ENCODE peak calls at places on chromosomes 12 and 14, in six cellular contexts. F is K562, A is HepG2, Q is GM12878, D is SK-N-SH, R is H1. K is an unnamed sample.

GRCh38 chr14:43896044-43896443 is 611.0 kb downstream of the FSCB start:
- DNase-seq in F (no peak), A (peak; percentile 48), Q (no peak), D (no peak), R (no peak), K (no peak)

GRCh38 chr14:77125275-77126073 is 16.1 kb downstream of the ZDHHC22 start:
- DNase-seq in F (no peak), A (no peak), Q (no peak), D (peak; percentile 52), R (no peak), K (no peak)

GRCh38 chr14:24458736-24459135 is 16.2 kb upstream of the SDR39U1 start:
- DNase-seq in F (no peak), A (no peak), Q (no peak), D (no peak), R (no peak), K (no peak)

GRCh38 chr12:113314121-113314529 is 20.8 kb downstream of the SLC8B1 start:
- DNase-seq in F (peak; percentile 52), A (no peak), Q (no peak), D (no peak), R (no peak), K (no peak)

GRCh38 chr14:104125011-104125410 is 13.4 kb upstream of the KIF26A start:
- DNase-seq in F (no peak), A (no peak), Q (no peak), D (no peak), R (no peak), K (no peak)

GRCh38 chr12:121817648-121818043 is 13.8 kb downstream of the SETD1B start:
- DNase-seq in F (no peak), A (no peak), Q (no peak), D (no peak), R (no peak), K (no peak)

GRCh38 chr12:88247241-88247643 is 105.1 kb downstream of the TMTC3 start:
- DNase-seq in F (peak; percentile 40), A (no peak), Q (no peak), D (no peak), R (no peak), K (peak; percentile 77)

GRCh38 chr12:1300460-1300859 is 293.9 kb downstream of the FBXL14 start:
- DNase-seq in F (no peak), A (no peak), Q (no peak), D (no peak), R (no peak), K (no peak)

GRCh38 chr12:32535260-32535999 is 136.1 kb downstream of the FGD4 start:
- DNase-seq in F (peak; percentile 16), A (peak; percentile 33), Q (no peak), D (peak; percentile 81), R (no peak), K (peak; percentile 46)

GRCh38 chr12:128570191-128571065 is 253.3 kb downstream of the SLC15A4 start:
- DNase-seq in F (no peak), A (no peak), Q (peak; percentile 51), D (no peak), R (no peak), K (no peak)

GRCh38 chr14:30551460-30551859 is 7.5 kb upstream of the G2E3 start:
- DNase-seq in F (no peak), A (peak; percentile 31), Q (no peak), D (no peak), R (no peak), K (no peak)

GRCh38 chr12:1324099-1324498 is 270.3 kb downstream of the FBXL14 start:
- DNase-seq in F (no peak), A (no peak), Q (no peak), D (no peak), R (no peak), K (no peak)

GRCh38 chr12:51023625-51024395 is 2.4 kb downstream of the SLC11A2 start:
- DNase-seq in F (peak; percentile 55), A (peak; percentile 34), Q (no peak), D (no peak), R (no peak), K (no peak)

GRCh38 chr12:116236148-116236731 is 41.3 kb downstream of the MED13L start:
- DNase-seq in F (peak; percentile 76), A (peak; percentile 43), Q (peak; percentile 16), D (peak; percentile 48), R (no peak), K (peak; percentile 33)

GRCh38 chr14:67387195-67387594 is 24.8 kb downstream of the PLEK2 start:
- DNase-seq in F (no peak), A (no peak), Q (no peak), D (no peak), R (no peak), K (no peak)

GRCh38 chr14:66477567-66477966 is 8.6 kb upstream of the CCDC196 start:
- DNase-seq in F (no peak), A (no peak), Q (peak; percentile 4), D (no peak), R (no peak), K (no peak)

GRCh38 chr14:75022655-75023054 is 19.9 kb downstream of the EIF2B2 start:
- DNase-seq in F (peak; percentile 19), A (peak; percentile 40), Q (no peak), D (peak; percentile 49), R (no peak), K (peak; percentile 53)

GRCh38 chr14:79044894-79045624 is 874.9 kb downstream of the NRXN3 start:
- DNase-seq in F (no peak), A (no peak), Q (no peak), D (no peak), R (peak; percentile 44), K (peak; percentile 46)

GRCh38 chr14:39219075-39219499 is 14.6 kb upstream of the MIA2 start:
- DNase-seq in F (no peak), A (peak; percentile 83), Q (no peak), D (no peak), R (no peak), K (peak; percentile 15)

GRCh38 chr12:11716794-11717532 is 67.5 kb downstream of the ETV6 start:
- DNase-seq in F (no peak), A (no peak), Q (no peak), D (peak; percentile 26), R (no peak), K (no peak)

GRCh38 chr14:102262894-102263462 is 42.0 kb downstream of the MOK start:
- DNase-seq in F (no peak), A (peak; percentile 95), Q (no peak), D (peak; percentile 79), R (no peak), K (peak; percentile 33)

GRCh38 chr14:77912754-77913556 is 113.0 kb downstream of the ADCK1 start:
- DNase-seq in F (no peak), A (no peak), Q (no peak), D (no peak), R (no peak), K (no peak)

GRCh38 chr14:75700295-75700694 is 39.2 kb downstream of the TTLL5 start:
- DNase-seq in F (no peak), A (no peak), Q (no peak), D (no peak), R (no peak), K (no peak)

GRCh38 chr14:94021001-94021400 is 5.1 kb upstream of the OTUB2 start:
- DNase-seq in F (no peak), A (peak; percentile 55), Q (no peak), D (no peak), R (no peak), K (no peak)

GRCh38 chr12:54141534-54142475 is 47.0 kb downstream of the SMUG1 start:
- DNase-seq in F (no peak), A (no peak), Q (no peak), D (no peak), R (no peak), K (no peak)

GRCh38 chr12:13289644-13290285 is 93.2 kb downstream of the EMP1 start:
- DNase-seq in F (no peak), A (no peak), Q (no peak), D (no peak), R (no peak), K (no peak)

GRCh38 chr12:6533653-6534157 is 612 bp upstream of the GAPDH start:
- DNase-seq in F (peak; percentile 87), A (peak; percentile 86), Q (no peak), D (peak; percentile 87), R (no peak), K (peak; percentile 95)
- TF ChIP-seq CHD2 in F (no peak), A (no peak), Q (no peak), D (peak; percentile 69), R (no peak), K (no peak)

GRCh38 chr12:52221912-52222457 is 11.1 kb upstream of the KRT7 start:
- DNase-seq in F (peak; percentile 69), A (no peak), Q (no peak), D (no peak), R (peak; percentile 44), K (peak; percentile 90)
- TF ChIP-seq CHD2 in F (no peak), A (no peak), Q (no peak), D (no peak), R (no peak), K (no peak)

DNA sequence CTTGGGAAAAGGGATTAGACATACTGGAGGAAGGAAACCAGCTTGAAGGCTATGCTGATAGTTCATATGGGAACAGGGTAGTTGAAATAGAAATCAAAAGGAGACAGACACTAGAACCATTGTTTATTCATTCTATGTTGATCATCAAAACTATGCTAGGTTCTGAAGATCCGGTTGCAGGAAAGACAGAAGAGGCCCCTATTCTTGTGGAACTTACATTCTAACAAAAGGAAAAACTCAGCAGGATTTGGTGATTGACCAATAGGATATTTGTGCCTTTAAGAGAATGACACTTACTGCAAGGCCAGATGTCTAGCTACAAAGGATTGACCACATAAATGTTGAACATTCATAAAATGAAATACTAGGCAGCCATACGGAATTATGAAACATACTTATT is 179.2 kb downstream of the AKAP6 start:
- DNase-seq in F (no peak), A (no peak), Q (no peak), D (no peak), R (no peak), K (no peak)
- TF ChIP-seq CHD2 in F (no peak), A (no peak), Q (no peak), D (no peak), R (no peak), K (no peak)

GRCh38 chr12:130879781-130880389 is 8.0 kb downstream of the RAN start:
- DNase-seq in F (no peak), A (no peak), Q (no peak), D (peak; percentile 27), R (no peak), K (no peak)
- TF ChIP-seq CHD2 in F (no peak), A (no peak), Q (no peak), D (no peak), R (no peak), K (no peak)

DNA sequence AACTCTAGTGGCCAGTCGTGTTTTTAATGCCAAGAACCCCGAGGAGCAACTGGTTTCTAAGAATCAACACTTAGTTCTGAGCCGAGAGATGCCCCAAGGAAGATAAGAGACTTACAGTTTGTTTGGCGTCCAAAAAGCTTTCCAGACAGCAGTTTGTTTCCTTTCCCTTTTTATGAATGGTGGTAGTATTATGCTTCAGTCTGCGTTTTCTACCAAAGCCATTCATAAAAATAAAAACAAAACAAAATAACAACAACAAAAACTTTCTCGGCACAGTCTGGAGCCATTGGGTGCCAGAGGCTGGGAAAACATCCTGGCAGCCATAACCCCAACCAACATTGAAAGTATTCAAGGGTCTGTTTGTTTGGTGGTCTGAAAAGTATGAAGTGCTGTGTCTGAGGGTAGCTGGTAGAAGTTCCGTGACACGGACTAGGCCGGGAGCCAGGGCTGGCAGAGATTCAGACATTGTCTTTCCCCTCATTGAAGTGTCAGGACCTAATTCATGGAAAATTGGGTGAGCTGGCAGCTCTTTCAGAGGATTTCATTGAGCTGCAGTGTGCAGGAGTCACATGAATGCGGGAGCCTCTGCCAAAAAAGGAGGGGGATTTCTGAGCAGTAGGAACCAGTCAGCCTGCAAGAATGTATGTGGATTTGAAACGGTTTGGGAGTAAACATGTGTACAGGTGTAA is 124.2 kb downstream of the HMGA2 start:
- DNase-seq in F (no peak), A (no peak), Q (no peak), D (no peak), R (no peak), K (peak; percentile 18)
- TF ChIP-seq CHD2 in F (no peak), A (no peak), Q (no peak), D (no peak), R (no peak), K (no peak)